ENCODE peak calls at places on chromosomes 3 and 15, in nine cellular contexts. J, A, M, K, D, E, W, T and H are unnamed samples.

GRCh38 chr3:156297582-156297981 is 177.2 kb downstream of the KCNAB1 start:
- DNase-seq in T (no peak), A (no peak), J (no peak), W (no peak), K (no peak), M (no peak), D (no peak), E (no peak), H (no peak)

GRCh38 chr3:190972840-190973270 is 110.4 kb upstream of the GMNC start:
- DNase-seq in A (no peak), W (no peak), K (no peak), D (no peak), T (peak; percentile 50), M (no peak), E (no peak), J (no peak), H (no peak)

GRCh38 chr3:58116161-58116955 is 94.4 kb downstream of the DNASE1L3 start:
- DNase-seq in T (no peak), E (peak; percentile 80), W (peak; percentile 81), J (peak; percentile 3), D (peak; percentile 45), A (no peak), M (peak; percentile 12), K (no peak), H (peak; percentile 83)

GRCh38 chr15:43121863-43122262 is 11.5 kb upstream of the TMEM62 start:
- DNase-seq in J (no peak), T (no peak), M (no peak), E (no peak), K (no peak), A (no peak), D (no peak), W (no peak), H (no peak)

GRCh38 chr3:142209655-142210054 is 15.7 kb downstream of the GK5 start:
- DNase-seq in M (no peak), W (no peak), A (no peak), K (no peak), D (no peak), T (peak; percentile 34), E (no peak), J (no peak), H (no peak)

GRCh38 chr3:26484140-26484539 is 138.4 kb upstream of the LRRC3B start:
- DNase-seq in J (no peak), A (no peak), K (no peak), D (no peak), E (no peak), T (peak; percentile 54), M (no peak), W (no peak), H (no peak)

GRCh38 chr3:129417354-129417753 is 11.1 kb downstream of the EFCAB12 start:
- DNase-seq in J (no peak), T (no peak), M (no peak), D (no peak), E (no peak), A (no peak), W (no peak), K (no peak), H (no peak)

GRCh38 chr3:127037021-127037400 is 54.1 kb downstream of the PLXNA1 start:
- DNase-seq in D (no peak), E (no peak), K (no peak), W (no peak), J (no peak), A (no peak), T (no peak), M (no peak), H (no peak)

GRCh38 chr3:105359098-105359762 is 7.5 kb upstream of the ALCAM start:
- DNase-seq in A (no peak), T (peak; percentile 80), W (no peak), J (no peak), D (no peak), M (no peak), K (no peak), E (no peak), H (no peak)

GRCh38 chr15:62868507-62868906 is 174.0 kb upstream of the TPM1 start:
- DNase-seq in E (no peak), J (no peak), T (no peak), M (no peak), W (no peak), K (no peak), A (no peak), D (no peak), H (no peak)

GRCh38 chr3:72258786-72259185 is 473.8 kb upstream of the PROK2 start:
- DNase-seq in E (peak; percentile 11), K (no peak), W (no peak), D (no peak), M (no peak), A (no peak), J (no peak), T (no peak), H (no peak)

GRCh38 chr15:28904023-28904422 is 18.2 kb downstream of the APBA2 start:
- DNase-seq in E (no peak), T (no peak), W (no peak), D (no peak), J (no peak), A (no peak), K (no peak), M (no peak), H (no peak)

GRCh38 chr3:139659511-139659910 is 18.3 kb downstream of the NMNAT3 start:
- DNase-seq in A (no peak), W (no peak), D (no peak), J (no peak), M (no peak), K (no peak), E (no peak), T (no peak), H (no peak)

GRCh38 chr3:45218578-45219390 is 7.3 kb downstream of the TMEM158 start:
- DNase-seq in K (no peak), E (no peak), M (no peak), W (no peak), D (no peak), T (peak; percentile 92), A (no peak), J (no peak), H (no peak)

GRCh38 chr15:20376872-20377271 is 164.7 kb downstream of the GOLGA6L6 start:
- DNase-seq in E (no peak), M (no peak), A (no peak), K (no peak), J (no peak), D (no peak), W (no peak), T (no peak), H (no peak)

GRCh38 chr3:6921041-6921440 is 60.1 kb downstream of the GRM7 start:
- DNase-seq in T (peak; percentile 48), A (no peak), D (no peak), J (no peak), M (no peak), E (no peak), K (no peak), W (no peak), H (no peak)

GRCh38 chr3:159757341-159758060 is 231.1 kb upstream of the IL12A start:
- DNase-seq in W (no peak), E (no peak), T (no peak), M (no peak), A (no peak), J (no peak), D (no peak), K (no peak), H (no peak)

GRCh38 chr3:112109313-112109712 is 23.1 kb downstream of the C3orf52 start:
- DNase-seq in T (no peak), D (no peak), E (no peak), J (no peak), A (no peak), K (no peak), W (no peak), M (no peak), H (no peak)

GRCh38 chr3:24951186-24951585 is 456.5 kb upstream of the THRB start:
- DNase-seq in J (no peak), K (no peak), E (no peak), T (peak; percentile 19), D (no peak), M (no peak), A (no peak), W (no peak), H (no peak)

GRCh38 chr15:42079401-42079908 is 14.9 kb downstream of the PLA2G4D start:
- DNase-seq in K (no peak), T (no peak), M (no peak), E (no peak), W (no peak), A (no peak), D (no peak), J (no peak), H (no peak)

GRCh38 chr15:83365370-83365938 is 81.0 kb upstream of the BNC1 start:
- DNase-seq in E (no peak), M (no peak), J (no peak), D (no peak), W (no peak), K (peak; percentile 32), A (no peak), T (peak; percentile 74), H (no peak)

GRCh38 chr15:70792171-70792573 is 28.8 kb upstream of the UACA start:
- DNase-seq in W (no peak), A (no peak), E (no peak), K (no peak), J (no peak), M (no peak), D (no peak), T (peak; percentile 91), H (no peak)

GRCh38 chr3:182809523-182809922 is 16.2 kb downstream of the ATP11B start:
- DNase-seq in M (no peak), E (no peak), D (no peak), K (no peak), J (no peak), A (no peak), T (no peak), W (no peak), H (no peak)

GRCh38 chr15:63243776-63244175 is 33.6 kb upstream of the APH1B start:
- DNase-seq in T (no peak), J (no peak), D (no peak), E (no peak), K (no peak), W (no peak), A (no peak), M (no peak), H (peak; percentile 16)

GRCh38 chr3:9841015-9841414 is 2.8 kb downstream of the RPUSD3 start:
- DNase-seq in W (no peak), T (no peak), M (no peak), A (no peak), J (no peak), K (no peak), D (no peak), E (no peak), H (no peak)

GRCh38 chr3:12947504-12948369 is 106.4 kb upstream of the RPL32 start:
- DNase-seq in K (peak; percentile 52), A (peak; percentile 15), J (no peak), T (peak; percentile 37), W (no peak), D (no peak), E (no peak), M (no peak), H (no peak)

GRCh38 chr3:13420051-13420816 is at the start of gene NUP210:
- DNase-seq in E (peak; percentile 47), D (peak; percentile 78), A (peak; percentile 55), K (peak; percentile 36), T (no peak), M (peak; percentile 55), W (no peak), J (no peak), H (no peak)

GRCh38 chr15:86650084-86650483 is 570.4 kb downstream of the AGBL1 start:
- DNase-seq in W (peak; percentile 23), E (no peak), M (no peak), J (no peak), T (peak; percentile 53), A (no peak), D (no peak), K (no peak), H (no peak)

GRCh38 chr3:197083486-197083885 is 53.9 kb upstream of the MELTF start:
- DNase-seq in J (no peak), W (no peak), M (peak; percentile 3), A (no peak), E (no peak), T (peak; percentile 90), K (no peak), D (no peak), H (no peak)